ENCODE peak calls at places on chromosomes 2 and 18, in nine cellular contexts. One of them, this sample, is unnamed. For H3K4me1, the result is how much of the 10 kb centered on the place peaks cover.

GRCh38 chr2:242020196-242021004 is 150.9 kb downstream of the RTP5 start:
- DNase-seq in OCI-LY7: peak
- DNase-seq in heart right ventricle: peak
- DNase-seq in cardiac muscle cell: no peak
- DNase-seq in A549: no peak
- DNase-seq in left lung: peak
- DNase-seq in neural progenitor cell: no peak
- DNase-seq in fibroblast of lung: no peak
- DNase-seq in PC-9: no peak
- DNase-seq in this sample: no peak

GRCh38 chr18:59033361-59033760 is 106.3 kb upstream of the SEC11C start:
- DNase-seq in OCI-LY7: no peak
- DNase-seq in heart right ventricle: no peak
- DNase-seq in cardiac muscle cell: no peak
- DNase-seq in A549: no peak
- DNase-seq in left lung: no peak
- DNase-seq in neural progenitor cell: no peak
- DNase-seq in fibroblast of lung: no peak
- DNase-seq in PC-9: no peak
- DNase-seq in this sample: no peak

GRCh38 chr2:218569038-218569431 is 396 bp downstream of the CNOT9 start:
- DNase-seq in OCI-LY7: peak
- DNase-seq in heart right ventricle: no peak
- DNase-seq in cardiac muscle cell: peak
- DNase-seq in A549: peak
- DNase-seq in left lung: peak
- DNase-seq in neural progenitor cell: peak
- DNase-seq in fibroblast of lung: peak
- DNase-seq in PC-9: peak
- DNase-seq in this sample: peak

GRCh38 chr18:59272971-59273935 is at the start of gene RAX:
- DNase-seq in OCI-LY7: no peak
- DNase-seq in heart right ventricle: no peak
- DNase-seq in cardiac muscle cell: peak
- DNase-seq in A549: peak
- DNase-seq in left lung: no peak
- DNase-seq in neural progenitor cell: peak
- DNase-seq in fibroblast of lung: no peak
- DNase-seq in PC-9: no peak
- DNase-seq in this sample: no peak

GRCh38 chr2:226835796-226836547 is at the start of gene RHBDD1:
- DNase-seq in OCI-LY7: peak
- DNase-seq in heart right ventricle: peak
- DNase-seq in cardiac muscle cell: peak
- DNase-seq in A549: peak
- DNase-seq in left lung: peak
- DNase-seq in neural progenitor cell: peak
- DNase-seq in fibroblast of lung: peak
- DNase-seq in PC-9: peak
- DNase-seq in this sample: peak

GRCh38 chr2:25887624-25888242 is 9.4 kb upstream of the ASXL2 start:
- DNase-seq in OCI-LY7: no peak
- DNase-seq in heart right ventricle: no peak
- DNase-seq in cardiac muscle cell: no peak
- DNase-seq in A549: no peak
- DNase-seq in left lung: no peak
- DNase-seq in neural progenitor cell: no peak
- DNase-seq in fibroblast of lung: no peak
- DNase-seq in PC-9: no peak
- DNase-seq in this sample: no peak

GRCh38 chr2:57516740-57517340 is 529.8 kb upstream of the VRK2 start:
- DNase-seq in OCI-LY7: peak
- DNase-seq in heart right ventricle: no peak
- DNase-seq in cardiac muscle cell: peak
- DNase-seq in A549: peak
- DNase-seq in left lung: no peak
- DNase-seq in neural progenitor cell: peak
- DNase-seq in fibroblast of lung: peak
- DNase-seq in PC-9: peak
- DNase-seq in this sample: peak

GRCh38 chr2:96538487-96539214 is 2.1 kb downstream of the ARID5A start:
- DNase-seq in OCI-LY7: no peak
- DNase-seq in heart right ventricle: peak
- DNase-seq in cardiac muscle cell: peak
- DNase-seq in A549: no peak
- DNase-seq in left lung: peak
- DNase-seq in neural progenitor cell: peak
- DNase-seq in fibroblast of lung: peak
- DNase-seq in PC-9: no peak
- DNase-seq in this sample: peak

GRCh38 chr2:221674446-221674845 is 102.3 kb upstream of the EPHA4 start:
- DNase-seq in OCI-LY7: no peak
- DNase-seq in heart right ventricle: no peak
- DNase-seq in cardiac muscle cell: no peak
- DNase-seq in A549: no peak
- DNase-seq in left lung: no peak
- DNase-seq in neural progenitor cell: no peak
- DNase-seq in fibroblast of lung: peak
- DNase-seq in PC-9: no peak
- DNase-seq in this sample: no peak

GRCh38 chr2:200677721-200678532 is 92.1 kb downstream of the AOX1 start:
- DNase-seq in OCI-LY7: no peak
- DNase-seq in heart right ventricle: no peak
- DNase-seq in cardiac muscle cell: no peak
- DNase-seq in A549: no peak
- DNase-seq in left lung: no peak
- DNase-seq in neural progenitor cell: no peak
- DNase-seq in fibroblast of lung: peak
- DNase-seq in PC-9: no peak
- DNase-seq in this sample: no peak

GRCh38 chr2:224242543-224242942 is 159.4 kb downstream of the FAM124B start:
- DNase-seq in OCI-LY7: no peak
- DNase-seq in heart right ventricle: no peak
- DNase-seq in cardiac muscle cell: no peak
- DNase-seq in A549: no peak
- DNase-seq in left lung: no peak
- DNase-seq in neural progenitor cell: no peak
- DNase-seq in fibroblast of lung: no peak
- DNase-seq in PC-9: no peak
- DNase-seq in this sample: no peak

GRCh38 chr2:75289771-75290170 is 90.5 kb upstream of the TACR1 start:
- DNase-seq in OCI-LY7: no peak
- DNase-seq in heart right ventricle: no peak
- DNase-seq in cardiac muscle cell: no peak
- DNase-seq in A549: no peak
- DNase-seq in left lung: no peak
- DNase-seq in neural progenitor cell: no peak
- DNase-seq in fibroblast of lung: peak
- DNase-seq in PC-9: no peak
- DNase-seq in this sample: peak

GRCh38 chr2:46416280-46416679 is 63.1 kb upstream of the TMEM247 start:
- DNase-seq in OCI-LY7: no peak
- DNase-seq in heart right ventricle: no peak
- DNase-seq in cardiac muscle cell: no peak
- DNase-seq in A549: no peak
- DNase-seq in left lung: no peak
- DNase-seq in neural progenitor cell: no peak
- DNase-seq in fibroblast of lung: no peak
- DNase-seq in PC-9: no peak
- DNase-seq in this sample: no peak

GRCh38 chr2:69693472-69694450 is 48.2 kb upstream of the ANXA4 start:
- DNase-seq in OCI-LY7: peak
- DNase-seq in heart right ventricle: no peak
- DNase-seq in cardiac muscle cell: no peak
- DNase-seq in A549: no peak
- DNase-seq in left lung: no peak
- DNase-seq in neural progenitor cell: no peak
- DNase-seq in fibroblast of lung: no peak
- DNase-seq in PC-9: no peak
- DNase-seq in this sample: no peak

GRCh38 chr2:102141011-102141914 is 1.3 kb upstream of the IL1R1 start:
- DNase-seq in OCI-LY7: no peak
- DNase-seq in heart right ventricle: peak
- DNase-seq in cardiac muscle cell: no peak
- DNase-seq in A549: no peak
- DNase-seq in left lung: no peak
- DNase-seq in neural progenitor cell: no peak
- DNase-seq in fibroblast of lung: peak
- DNase-seq in PC-9: no peak
- DNase-seq in this sample: no peak

GRCh38 chr2:66489433-66489832 is 54.5 kb downstream of the MEIS1 start:
- DNase-seq in OCI-LY7: no peak
- DNase-seq in heart right ventricle: no peak
- DNase-seq in cardiac muscle cell: peak
- DNase-seq in A549: no peak
- DNase-seq in left lung: no peak
- DNase-seq in neural progenitor cell: no peak
- DNase-seq in fibroblast of lung: no peak
- DNase-seq in PC-9: no peak
- DNase-seq in this sample: no peak

GRCh38 chr2:11861044-11861443 is 114.6 kb downstream of the LPIN1 start:
- DNase-seq in OCI-LY7: no peak
- DNase-seq in heart right ventricle: no peak
- DNase-seq in cardiac muscle cell: no peak
- DNase-seq in A549: no peak
- DNase-seq in left lung: no peak
- DNase-seq in neural progenitor cell: no peak
- DNase-seq in fibroblast of lung: no peak
- DNase-seq in PC-9: no peak
- DNase-seq in this sample: no peak
- H3K4me1 ChIP-seq in OCI-LY7: under half
- H3K4me1 ChIP-seq in heart right ventricle: under half
- H3K4me1 ChIP-seq in cardiac muscle cell: under half
- H3K4me1 ChIP-seq in A549: under half
- H3K4me1 ChIP-seq in left lung: under half
- H3K4me1 ChIP-seq in neural progenitor cell: under half
- H3K4me1 ChIP-seq in fibroblast of lung: under half
- H3K4me1 ChIP-seq in PC-9: under half
- H3K4me1 ChIP-seq in this sample: under half

GRCh38 chr2:20538308-20539132 is 91.6 kb downstream of the RHOB start:
- DNase-seq in OCI-LY7: no peak
- DNase-seq in heart right ventricle: no peak
- DNase-seq in cardiac muscle cell: no peak
- DNase-seq in A549: no peak
- DNase-seq in left lung: no peak
- DNase-seq in neural progenitor cell: no peak
- DNase-seq in fibroblast of lung: no peak
- DNase-seq in PC-9: no peak
- DNase-seq in this sample: no peak

GRCh38 chr2:20539776-20540586 is 93.1 kb downstream of the RHOB start:
- DNase-seq in OCI-LY7: no peak
- DNase-seq in heart right ventricle: no peak
- DNase-seq in cardiac muscle cell: no peak
- DNase-seq in A549: no peak
- DNase-seq in left lung: no peak
- DNase-seq in neural progenitor cell: no peak
- DNase-seq in fibroblast of lung: peak
- DNase-seq in PC-9: no peak
- DNase-seq in this sample: no peak

GRCh38 chr2:20539133-20539719 is 92.4 kb downstream of the RHOB start:
- DNase-seq in OCI-LY7: no peak
- DNase-seq in heart right ventricle: no peak
- DNase-seq in cardiac muscle cell: no peak
- DNase-seq in A549: no peak
- DNase-seq in left lung: no peak
- DNase-seq in neural progenitor cell: no peak
- DNase-seq in fibroblast of lung: peak
- DNase-seq in PC-9: peak
- DNase-seq in this sample: no peak

GRCh38 chr2:20536619-20537422 is 89.9 kb downstream of the RHOB start:
- DNase-seq in OCI-LY7: no peak
- DNase-seq in heart right ventricle: no peak
- DNase-seq in cardiac muscle cell: no peak
- DNase-seq in A549: no peak
- DNase-seq in left lung: no peak
- DNase-seq in neural progenitor cell: no peak
- DNase-seq in fibroblast of lung: no peak
- DNase-seq in PC-9: no peak
- DNase-seq in this sample: no peak

DNA sequence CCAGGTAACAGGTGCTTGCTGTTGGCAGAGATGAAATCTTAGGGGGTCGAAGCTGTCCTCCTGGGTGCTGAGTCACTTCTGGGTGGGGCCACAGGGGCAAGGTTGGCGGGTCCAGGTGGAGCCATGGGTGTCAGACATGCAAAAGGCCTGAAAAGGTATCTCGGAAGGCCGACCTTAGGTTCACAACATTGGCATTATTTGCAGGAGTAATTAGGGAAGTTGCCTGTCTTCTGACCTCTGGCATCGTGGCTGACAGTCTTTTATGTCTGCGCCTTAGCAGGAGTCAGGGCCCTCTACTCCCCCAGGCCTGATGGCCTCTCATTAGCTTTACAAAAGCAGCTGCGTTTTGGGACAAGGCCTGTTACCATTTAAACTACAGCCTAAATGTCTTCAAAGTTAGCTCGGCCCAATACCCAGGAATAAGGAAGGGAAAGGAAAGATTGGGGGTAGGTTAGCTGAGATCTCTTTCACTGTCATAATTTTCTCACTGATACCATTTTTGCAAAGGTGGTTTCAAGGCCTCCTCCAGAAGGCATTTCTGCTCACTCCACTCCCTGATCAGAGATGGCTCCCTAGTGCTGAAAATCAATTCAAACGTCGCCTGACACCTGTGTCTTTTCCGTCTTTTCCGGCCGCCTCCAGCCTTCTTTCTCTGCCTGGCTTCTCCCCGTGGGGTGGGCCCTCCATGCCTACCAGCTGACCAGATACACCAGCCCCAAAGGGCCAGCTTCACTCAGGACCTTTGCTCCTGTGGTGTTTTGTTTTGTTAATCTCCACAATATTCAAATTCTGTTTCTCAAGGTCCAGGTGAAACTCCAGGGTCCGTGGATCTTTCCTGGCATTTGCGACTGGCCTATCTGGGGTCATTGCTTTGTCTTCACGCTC is 90.8 kb downstream of the RHOB start:
- DNase-seq in OCI-LY7: no peak
- DNase-seq in heart right ventricle: no peak
- DNase-seq in cardiac muscle cell: no peak
- DNase-seq in A549: no peak
- DNase-seq in left lung: no peak
- DNase-seq in neural progenitor cell: no peak
- DNase-seq in fibroblast of lung: no peak
- DNase-seq in PC-9: peak
- DNase-seq in this sample: no peak
- H3K4me3 ChIP-seq in OCI-LY7: no peak
- H3K4me3 ChIP-seq in heart right ventricle: no peak
- H3K4me3 ChIP-seq in cardiac muscle cell: no peak
- H3K4me3 ChIP-seq in A549: no peak
- H3K4me3 ChIP-seq in left lung: no peak
- H3K4me3 ChIP-seq in neural progenitor cell: no peak
- H3K4me3 ChIP-seq in fibroblast of lung: no peak
- H3K4me3 ChIP-seq in PC-9: no peak
- H3K4me3 ChIP-seq in this sample: no peak

GRCh38 chr2:144479659-144480058 is 40.3 kb downstream of the ZEB2 start:
- DNase-seq in OCI-LY7: no peak
- DNase-seq in heart right ventricle: no peak
- DNase-seq in cardiac muscle cell: no peak
- DNase-seq in A549: no peak
- DNase-seq in left lung: no peak
- DNase-seq in neural progenitor cell: peak
- DNase-seq in fibroblast of lung: no peak
- DNase-seq in PC-9: no peak
- DNase-seq in this sample: no peak
- H3K4me1 ChIP-seq in OCI-LY7: under half
- H3K4me1 ChIP-seq in heart right ventricle: half or more
- H3K4me1 ChIP-seq in cardiac muscle cell: half or more
- H3K4me1 ChIP-seq in A549: under half
- H3K4me1 ChIP-seq in left lung: under half
- H3K4me1 ChIP-seq in neural progenitor cell: under half
- H3K4me1 ChIP-seq in fibroblast of lung: under half
- H3K4me1 ChIP-seq in PC-9: under half
- H3K4me1 ChIP-seq in this sample: under half

GRCh38 chr2:120231974-120232635 is 8.9 kb upstream of the TMEM185B start:
- DNase-seq in OCI-LY7: peak
- DNase-seq in heart right ventricle: peak
- DNase-seq in cardiac muscle cell: no peak
- DNase-seq in A549: no peak
- DNase-seq in left lung: no peak
- DNase-seq in neural progenitor cell: no peak
- DNase-seq in fibroblast of lung: no peak
- DNase-seq in PC-9: no peak
- DNase-seq in this sample: peak
- H3K4me3 ChIP-seq in OCI-LY7: peak
- H3K4me3 ChIP-seq in heart right ventricle: peak
- H3K4me3 ChIP-seq in cardiac muscle cell: no peak
- H3K4me3 ChIP-seq in A549: no peak
- H3K4me3 ChIP-seq in left lung: peak
- H3K4me3 ChIP-seq in neural progenitor cell: no peak
- H3K4me3 ChIP-seq in fibroblast of lung: peak
- H3K4me3 ChIP-seq in PC-9: no peak
- H3K4me3 ChIP-seq in this sample: peak

This sample was measured in mammary epithelial cell.